ENCODE peak calls at places on chromosomes 3 and 15, in six cellular contexts. P is PC-3, Y is keratinocyte, F is fibroblast of lung, Q is A673, B is K562. L is an unnamed sample.

GRCh38 chr3:179260949-179261765 is 10.2 kb upstream of the KCNMB3 start:
- DNase-seq in P (peak), Q (peak), F (peak), Y (no peak), B (peak), L (no peak)

GRCh38 chr3:49134471-49135265 is 1.8 kb upstream of the LAMB2 start:
- DNase-seq in Q (no peak), F (no peak), B (peak), Y (no peak), P (no peak), L (no peak)

GRCh38 chr15:64883997-64884511 is 27.6 kb upstream of the ANKDD1A start:
- DNase-seq in B (no peak), F (peak), Q (peak), Y (peak), P (peak), L (no peak)

GRCh38 chr3:23923786-23924185 is 6.9 kb downstream of the RPL15 start:
- DNase-seq in Y (no peak), Q (no peak), P (no peak), B (peak), F (peak), L (no peak)

GRCh38 chr3:10164546-10165393 is at the start of gene IRAK2:
- DNase-seq in Y (no peak), B (peak), F (peak), Q (peak), P (peak), L (no peak)

GRCh38 chr3:157807286-157807685 is 298.9 kb downstream of the SHOX2 start:
- DNase-seq in Y (no peak), Q (no peak), P (peak), B (no peak), F (no peak), L (no peak)

GRCh38 chr3:158953131-158953530 is 151.3 kb downstream of the MFSD1 start:
- DNase-seq in P (no peak), F (no peak), Y (no peak), Q (no peak), B (no peak), L (no peak)

GRCh38 chr15:89954541-89954940 is 41.8 kb upstream of the ARPIN start:
- DNase-seq in Q (no peak), B (no peak), Y (no peak), F (no peak), P (no peak), L (no peak)

GRCh38 chr3:48739617-48739954 is 22.6 kb upstream of the IP6K2 start:
- DNase-seq in Q (no peak), P (no peak), F (no peak), B (no peak), Y (no peak), L (no peak)

GRCh38 chr3:153026026-153026425 is 136.0 kb upstream of the RAP2B start:
- DNase-seq in Y (no peak), B (peak), Q (peak), P (peak), F (peak), L (no peak)

GRCh38 chr3:175335229-175335628 is 476.1 kb downstream of the NAALADL2 start:
- DNase-seq in F (no peak), Q (no peak), Y (no peak), B (no peak), P (peak), L (no peak)

GRCh38 chr3:182802413-182802812 is 9.1 kb downstream of the ATP11B start:
- DNase-seq in Q (no peak), F (no peak), B (no peak), Y (no peak), P (no peak), L (no peak)

DNA sequence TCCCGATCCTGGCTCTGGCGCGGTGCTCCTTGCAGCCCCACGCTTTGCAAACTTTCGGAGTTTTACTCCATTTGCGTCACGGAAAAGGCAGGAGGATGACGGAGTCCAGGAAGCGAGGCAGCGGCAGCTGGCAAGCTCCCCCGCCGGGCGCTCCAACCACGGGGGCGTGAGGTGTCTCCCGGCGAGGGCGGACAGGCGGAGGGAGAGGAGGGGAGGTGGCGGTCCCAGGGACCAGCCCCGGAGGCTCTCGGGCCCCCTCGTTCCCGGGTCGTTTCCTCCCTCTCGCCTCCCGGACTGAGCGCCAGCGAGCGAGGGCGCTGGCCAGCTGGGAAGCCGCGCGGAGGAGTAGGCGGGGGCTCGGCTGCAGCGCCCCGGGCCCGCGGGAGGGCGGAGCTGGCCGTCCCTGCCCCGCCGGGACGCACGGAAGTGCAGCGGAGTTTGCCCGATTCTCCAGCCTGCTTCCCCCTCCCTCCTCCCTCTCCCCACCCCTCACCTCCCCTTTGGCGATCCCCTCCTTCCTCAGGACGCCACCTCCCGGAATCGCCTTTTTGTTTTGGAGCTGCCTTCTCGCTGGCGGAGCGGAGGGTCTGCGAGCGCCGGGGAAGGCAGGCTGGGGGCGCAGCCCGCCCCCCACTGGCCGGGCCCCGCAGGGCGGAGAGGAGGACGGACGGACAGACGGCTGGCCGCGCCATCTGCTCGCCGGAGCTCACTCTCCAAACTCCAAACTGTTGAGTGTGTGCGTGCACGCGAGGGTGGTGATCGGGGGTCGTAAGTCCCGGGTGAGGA is at the start of gene SNX33:
- DNase-seq in F (peak), Q (peak), P (peak), B (peak), Y (no peak), L (no peak)
- TF ChIP-seq EZH2 in F (no peak), Q (no peak), P (no peak), B (no peak), Y (no peak), L (no peak)

DNA sequence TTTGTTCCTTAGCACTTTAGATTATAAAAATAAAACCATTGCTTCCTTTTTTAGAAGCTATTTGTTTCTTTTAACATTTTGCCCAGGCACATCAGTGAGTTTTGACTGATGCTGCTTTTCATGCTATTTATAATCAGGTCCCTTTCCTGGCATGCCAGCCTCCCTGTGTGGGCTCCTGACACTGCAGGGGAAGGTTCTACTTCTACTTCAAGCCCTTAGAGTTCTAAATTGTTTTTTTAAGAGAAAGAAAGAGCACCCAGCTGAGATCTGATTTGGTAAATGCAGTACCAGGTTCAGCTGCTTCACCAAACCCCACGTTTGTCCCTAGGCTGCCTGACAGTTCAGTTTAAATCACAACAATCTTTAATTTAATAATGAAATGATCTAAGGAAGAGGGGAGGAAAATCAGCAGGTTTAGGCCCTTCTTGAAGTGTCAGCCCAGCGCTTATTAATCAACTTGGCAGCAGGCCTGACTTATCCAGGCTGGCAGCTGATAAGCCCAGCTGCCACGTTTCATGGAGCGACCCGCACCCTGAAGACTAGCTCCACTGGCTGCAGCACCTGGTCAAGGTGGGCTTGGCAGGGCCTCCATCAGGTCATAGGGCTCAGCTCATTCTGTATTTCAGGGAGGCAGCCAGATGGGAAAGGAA is 29.0 kb downstream of the HGD start:
- DNase-seq in B (no peak), Y (no peak), P (no peak), F (no peak), Q (no peak), L (no peak)
- H3K27ac ChIP-seq in B (no peak), Y (no peak), P (no peak), F (no peak), Q (no peak), L (no peak)

GRCh38 chr15:57500256-57500655 is 91.4 kb upstream of the MYZAP start:
- DNase-seq in B (no peak), F (no peak), Q (no peak), Y (no peak), P (no peak), L (no peak)
- TF ChIP-seq EZH2 in B (no peak), F (no peak), Q (no peak), Y (no peak), P (no peak), L (no peak)

GRCh38 chr3:32189693-32190092 is 48.8 kb upstream of the CMTM8 start:
- DNase-seq in P (no peak), F (no peak), Q (no peak), B (no peak), Y (no peak), L (no peak)
- H3K27ac ChIP-seq in P (no peak), F (no peak), Q (no peak), B (no peak), Y (no peak), L (no peak)

GRCh38 chr3:131564812-131565211 is 62.0 kb upstream of the MRPL3 start:
- DNase-seq in P (peak), Y (no peak), Q (no peak), F (no peak), B (no peak), L (no peak)

GRCh38 chr3:131560795-131561194 is 58.0 kb upstream of the MRPL3 start:
- DNase-seq in F (no peak), P (no peak), Y (no peak), B (no peak), Q (no peak), L (no peak)

GRCh38 chr3:131561511-131561910 is 58.7 kb upstream of the MRPL3 start:
- DNase-seq in Y (no peak), Q (peak), P (no peak), F (no peak), B (no peak), L (peak)
- TF ChIP-seq EZH2 in Y (no peak), Q (no peak), P (no peak), F (no peak), B (no peak), L (no peak)

GRCh38 chr3:161531930-161532329 is 35.3 kb downstream of the OTOL1 start:
- DNase-seq in B (no peak), Q (no peak), Y (no peak), P (no peak), F (no peak), L (no peak)
- H3K27ac ChIP-seq in B (no peak), Q (no peak), Y (no peak), P (no peak), F (no peak), L (no peak)

GRCh38 chr3:143538577-143538981 is 309.7 kb downstream of the SLC9A9 start:
- DNase-seq in Y (no peak), P (no peak), F (peak), Q (no peak), B (no peak), L (no peak)

GRCh38 chr3:143536817-143537535 is 311.3 kb downstream of the SLC9A9 start:
- DNase-seq in B (no peak), F (peak), Y (no peak), P (no peak), Q (no peak), L (no peak)

GRCh38 chr3:143531101-143531500 is 317.2 kb downstream of the SLC9A9 start:
- DNase-seq in F (no peak), Q (peak), P (no peak), Y (no peak), B (no peak), L (no peak)

GRCh38 chr3:143533391-143533790 is 314.9 kb downstream of the SLC9A9 start:
- DNase-seq in B (no peak), Q (no peak), P (no peak), Y (no peak), F (no peak), L (no peak)

DNA sequence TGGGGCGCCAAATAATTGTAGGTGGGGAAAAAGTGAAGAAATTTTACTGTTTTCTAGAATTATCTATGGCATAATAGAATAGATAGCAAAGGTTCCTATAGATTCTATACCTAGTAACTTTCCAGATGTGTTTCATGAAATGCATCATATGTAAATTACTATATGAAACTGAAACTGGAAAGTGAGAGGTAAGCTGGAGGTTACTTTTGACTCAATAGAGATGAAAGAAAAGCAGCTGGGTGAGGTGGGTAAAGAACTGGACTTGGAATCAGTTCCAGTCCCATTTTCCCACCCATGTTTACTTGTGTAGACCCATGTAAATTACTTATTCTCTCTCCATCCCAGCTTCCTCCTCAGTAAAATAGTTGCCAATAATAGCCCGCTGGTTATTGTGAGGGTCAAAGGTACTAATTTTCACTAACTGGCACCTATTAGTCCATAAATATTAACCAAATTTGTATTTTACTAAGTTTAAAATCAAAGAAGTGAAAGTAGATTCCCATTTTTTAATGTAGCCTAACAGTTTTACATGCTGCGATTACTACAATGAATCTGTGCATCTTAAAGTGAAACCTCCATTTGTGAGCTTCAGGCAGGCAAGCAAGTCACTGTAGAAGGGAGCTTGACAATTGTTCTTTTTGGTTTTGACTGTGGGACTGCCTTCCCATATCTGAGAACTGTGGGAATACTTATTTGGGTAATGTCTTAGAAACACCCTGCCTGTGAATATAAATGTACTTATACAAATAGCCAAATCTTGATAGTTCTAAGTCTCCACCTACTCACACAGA is 312.1 kb downstream of the SLC9A9 start:
- DNase-seq in F (no peak), P (no peak), B (no peak), Q (no peak), Y (no peak), L (no peak)
- TF ChIP-seq EZH2 in F (no peak), P (no peak), B (no peak), Q (no peak), Y (no peak), L (no peak)

DNA sequence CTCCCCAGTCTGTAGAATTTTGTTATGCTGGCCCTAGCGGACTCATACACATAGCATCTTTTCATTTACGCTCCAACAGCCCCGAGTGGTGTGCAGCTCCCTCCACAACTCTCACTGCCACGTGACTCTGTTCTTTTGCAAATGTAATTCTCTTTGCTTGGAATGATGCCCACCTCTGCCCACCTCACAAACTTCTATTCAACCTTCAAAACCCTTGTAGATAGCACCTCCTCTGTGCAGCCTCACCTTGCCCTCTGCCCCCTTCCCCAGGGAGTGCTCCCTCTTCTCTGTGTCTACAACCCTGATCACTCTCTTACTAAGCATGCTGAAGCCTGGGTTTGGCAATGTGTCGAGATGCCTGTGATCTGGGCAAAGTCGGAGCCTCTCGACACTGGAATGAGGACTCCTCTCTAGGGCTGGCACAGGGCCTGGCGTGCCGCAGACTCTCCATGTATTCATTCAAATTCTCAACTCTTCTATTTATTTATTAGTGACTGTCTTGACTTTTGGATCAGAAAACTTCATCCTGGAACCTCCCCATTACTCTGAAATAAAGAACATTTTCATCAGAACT is 73.5 kb downstream of the MGLL start:
- DNase-seq in Y (no peak), B (no peak), P (no peak), Q (no peak), F (no peak), L (no peak)
- H3K27ac ChIP-seq in Y (peak), B (no peak), P (peak), Q (no peak), F (peak), L (no peak)

GRCh38 chr3:112676659-112677234 is 35.8 kb upstream of the CCDC80 start:
- DNase-seq in B (peak), Q (peak), Y (peak), F (peak), P (peak), L (no peak)
- TF ChIP-seq EZH2 in B (no peak), Q (no peak), Y (no peak), F (no peak), P (no peak), L (no peak)

DNA sequence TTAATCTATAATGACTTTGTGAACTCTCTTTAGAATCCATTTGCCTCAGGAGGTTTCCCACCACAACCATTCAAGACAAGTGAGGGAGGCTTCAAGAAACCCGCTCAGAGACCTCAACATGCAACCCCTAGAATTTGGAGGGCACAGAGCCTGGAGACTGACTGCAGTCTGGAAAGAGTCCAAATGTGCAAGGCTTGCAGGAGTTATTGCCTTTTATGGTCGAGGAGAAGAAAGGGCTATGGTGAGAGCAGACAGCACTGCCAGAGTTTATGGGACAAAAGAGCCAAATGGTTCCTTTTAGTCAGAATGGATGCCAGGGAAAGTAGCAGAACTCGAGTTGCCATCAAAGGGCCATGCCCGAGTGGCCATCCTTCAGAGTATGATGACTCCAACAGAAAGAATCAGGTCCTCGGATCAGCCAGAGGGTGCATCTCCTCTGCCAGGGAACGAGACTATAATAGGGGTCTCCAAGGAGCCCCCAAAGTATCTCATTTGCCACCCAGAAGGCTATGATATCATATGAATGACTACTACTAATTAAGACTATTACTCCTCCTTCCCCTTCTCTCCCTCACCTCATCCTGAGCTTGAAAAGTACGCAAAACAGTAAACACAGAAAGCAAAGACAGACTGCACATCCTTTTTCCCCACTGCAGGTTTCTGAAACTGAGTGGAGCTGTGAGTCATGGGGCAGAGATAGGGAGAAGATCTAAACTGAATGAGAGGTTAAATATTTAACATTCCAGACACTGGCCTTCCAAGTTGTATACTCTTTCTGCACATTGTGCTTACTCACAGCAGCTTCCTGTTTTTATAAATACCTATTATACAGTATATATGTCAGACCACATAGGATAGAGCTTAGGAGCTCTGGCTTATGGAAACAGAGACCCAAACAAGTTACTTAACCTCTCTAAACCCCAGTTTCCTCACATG is 33.9 kb upstream of the TMCO5A start:
- DNase-seq in Q (peak), B (no peak), Y (no peak), P (peak), F (no peak), L (no peak)
- H3K27ac ChIP-seq in Q (no peak), B (no peak), Y (no peak), P (peak), F (no peak), L (no peak)